ENCODE peak calls at places on chromosome 6, in ten cellular contexts. E is activated CD4-positive, alpha-beta T cell treated with anti-CD3 and anti-CD28 coated beads for 1 hour; M is NCI-H1092 treated with DMSO at 0.1 percent for 48 hours; H is fibroblast of the conjunctiva; Q is DMS79 treated with DMSO at 0.1 percent for 48 hours; A is stimulated activated naive B cell treated with anti-CD40 and anti-IgM and Interleukin-4, amounts not matched to agents 10 μg/mL and 1 μg/mL and 100 μg/mL, for 72 hours; D is T-helper 1 cell; U is GM13977; X is amniotic stem cell; R is endothelial cell. G is an unnamed sample.

GRCh38 chr6:25153079-25153478 is 126.1 kb upstream of the CARMIL1 start:
- DNase-seq in D (no peak), R (no peak), E (no peak), M (no peak), A (no peak), H (no peak), U (no peak), X (no peak), Q (no peak), G (no peak)

GRCh38 chr6:7960848-7961247 is 50.3 kb upstream of the TXNDC5 start:
- DNase-seq in R (no peak), M (no peak), E (no peak), D (no peak), X (no peak), H (no peak), A (no peak), U (peak), Q (no peak), G (no peak)

GRCh38 chr6:1767481-1768246 is 157.9 kb downstream of the FOXC1 start:
- DNase-seq in M (no peak), Q (no peak), X (peak), A (no peak), R (no peak), H (peak), U (no peak), E (no peak), D (no peak), G (no peak)

GRCh38 chr6:89948876-89949275 is 54.6 kb downstream of the GJA10 start:
- DNase-seq in U (no peak), R (no peak), M (no peak), A (no peak), X (no peak), Q (no peak), D (no peak), H (no peak), E (no peak), G (no peak)

GRCh38 chr6:160750276-160750689 is 48.2 kb downstream of the PLG start:
- DNase-seq in R (peak), D (no peak), E (no peak), H (no peak), Q (no peak), U (peak), X (no peak), A (peak), M (peak), G (peak)

GRCh38 chr6:33785766-33786165 is 3.2 kb downstream of the LEMD2 start:
- DNase-seq in M (no peak), D (no peak), E (no peak), A (no peak), X (no peak), H (no peak), Q (peak), R (no peak), U (no peak), G (no peak)

GRCh38 chr6:38208028-38208427 is 388.5 kb downstream of the ZFAND3 start:
- DNase-seq in X (no peak), U (no peak), H (no peak), Q (no peak), E (no peak), A (no peak), D (no peak), M (no peak), R (no peak), G (no peak)

GRCh38 chr6:6856538-6857523 is 250.9 kb upstream of the RREB1 start:
- DNase-seq in Q (no peak), X (no peak), A (peak), M (no peak), U (peak), R (no peak), D (no peak), E (peak), H (no peak), G (no peak)

GRCh38 chr6:17945111-17945510 is 42.3 kb downstream of the KIF13A start:
- DNase-seq in R (no peak), U (no peak), X (peak), M (no peak), E (no peak), A (no peak), H (peak), Q (no peak), D (no peak), G (no peak)

GRCh38 chr6:108661430-108661829 is 100.7 kb downstream of the FOXO3 start:
- DNase-seq in D (no peak), Q (no peak), U (no peak), X (peak), A (no peak), M (no peak), E (no peak), H (no peak), R (no peak), G (no peak)

GRCh38 chr6:2765166-2765895 is at the start of gene WRNIP1:
- DNase-seq in X (peak), H (peak), U (peak), Q (peak), E (peak), D (peak), M (peak), A (peak), R (peak), G (peak)

GRCh38 chr6:90611996-90612690 is 25.3 kb upstream of the MAP3K7 start:
- DNase-seq in Q (no peak), U (no peak), E (no peak), A (no peak), H (no peak), M (no peak), X (no peak), D (no peak), R (no peak), G (no peak)

GRCh38 chr6:139231206-139231605 is 60.6 kb downstream of the TXLNB start:
- DNase-seq in U (no peak), D (no peak), H (no peak), X (no peak), A (no peak), E (no peak), R (no peak), Q (no peak), M (no peak), G (no peak)

GRCh38 chr6:134199848-134200606 is 117.9 kb downstream of the SGK1 start:
- DNase-seq in A (no peak), Q (peak), E (no peak), R (no peak), U (peak), M (no peak), X (no peak), H (no peak), D (no peak), G (peak)

GRCh38 chr6:138349891-138350290 is 27.8 kb upstream of the SMIM28 start:
- DNase-seq in R (no peak), X (no peak), M (no peak), E (no peak), U (no peak), Q (no peak), H (no peak), A (no peak), D (no peak), G (no peak)

GRCh38 chr6:154705471-154706113 is 27.6 kb upstream of the SCAF8 start:
- DNase-seq in E (no peak), X (no peak), A (no peak), R (no peak), H (no peak), U (no peak), D (no peak), M (no peak), Q (no peak), G (no peak)

GRCh38 chr6:18016698-18017097 is 29.3 kb upstream of the KIF13A start:
- DNase-seq in A (no peak), R (no peak), X (no peak), Q (no peak), D (no peak), M (no peak), H (no peak), U (no peak), E (no peak), G (no peak)

GRCh38 chr6:19754686-19755085 is 82.5 kb upstream of the ID4 start:
- DNase-seq in X (no peak), H (no peak), D (no peak), A (no peak), E (no peak), U (no peak), M (no peak), R (no peak), Q (no peak), G (no peak)

GRCh38 chr6:143210420-143210819 is 149.7 kb downstream of the AIG1 start:
- DNase-seq in E (no peak), A (no peak), R (no peak), X (no peak), H (no peak), Q (no peak), U (no peak), M (no peak), D (no peak), G (no peak)

GRCh38 chr6:79408598-79408997 is 128.6 kb downstream of the LCA5 start:
- DNase-seq in R (no peak), M (no peak), X (no peak), E (no peak), H (no peak), Q (no peak), U (no peak), D (no peak), A (no peak), G (no peak)

GRCh38 chr6:158991017-158991723 is 8.8 kb downstream of the RSPH3 start:
- DNase-seq in E (no peak), M (no peak), D (no peak), X (no peak), U (no peak), R (no peak), A (no peak), Q (no peak), H (no peak), G (no peak)

GRCh38 chr6:109342564-109342963 is 39.7 kb downstream of the CD164 start:
- DNase-seq in A (no peak), R (no peak), Q (no peak), H (no peak), X (no peak), U (no peak), D (no peak), M (no peak), E (no peak), G (no peak)

GRCh38 chr6:40877362-40877761 is 161.7 kb downstream of the UNC5CL start:
- DNase-seq in Q (no peak), E (no peak), U (no peak), H (no peak), R (no peak), M (no peak), D (no peak), A (no peak), X (no peak), G (no peak)

GRCh38 chr6:14274552-14275492 is 157.2 kb downstream of the CD83 start:
- DNase-seq in R (no peak), U (no peak), X (no peak), Q (no peak), H (no peak), D (no peak), M (no peak), A (no peak), E (no peak), G (no peak)

GRCh38 chr6:88360203-88360797 is 194.2 kb upstream of the CNR1 start:
- DNase-seq in D (no peak), M (no peak), H (peak), Q (no peak), X (no peak), R (no peak), E (no peak), U (no peak), A (no peak), G (no peak)

GRCh38 chr6:106005013-106005412 is 81.1 kb upstream of the PRDM1 start:
- DNase-seq in Q (no peak), R (no peak), E (no peak), A (no peak), H (no peak), X (no peak), M (no peak), U (no peak), D (no peak), G (no peak)

GRCh38 chr6:79617521-79617941 is 13.6 kb upstream of the SH3BGRL2 start:
- DNase-seq in Q (no peak), H (no peak), M (no peak), D (no peak), X (no peak), E (no peak), A (no peak), R (no peak), U (no peak), G (peak)

GRCh38 chr6:149112976-149113375 is 204.5 kb upstream of the TAB2 start:
- DNase-seq in D (no peak), R (no peak), X (no peak), A (peak), U (peak), M (no peak), E (no peak), H (no peak), Q (no peak), G (no peak)

GRCh38 chr6:111417181-111417585 is 65.8 kb downstream of the REV3L start:
- DNase-seq in D (no peak), R (no peak), M (peak), Q (no peak), X (no peak), H (no peak), E (no peak), A (no peak), U (no peak), G (no peak)

GRCh38 chr6:142304241-142304640 is 2.4 kb downstream of the ADGRG6 start:
- DNase-seq in A (no peak), H (no peak), D (no peak), E (no peak), M (no peak), Q (no peak), U (no peak), R (no peak), X (no peak), G (no peak)

GRCh38 chr6:168440520-168441433 is at the start of gene SMOC2:
- DNase-seq in R (no peak), Q (no peak), A (no peak), E (no peak), M (peak), D (no peak), X (no peak), H (no peak), U (no peak), G (peak)

GRCh38 chr6:111087106-111087835 is at the start of gene SLC16A10:
- DNase-seq in A (peak), X (no peak), E (peak), R (peak), M (peak), U (peak), Q (peak), D (peak), H (no peak), G (peak)

GRCh38 chr6:5782783-5783567 is 223.8 kb downstream of the NRN1 start:
- DNase-seq in U (no peak), M (peak), H (no peak), Q (peak), E (no peak), X (no peak), D (no peak), A (no peak), R (no peak), G (peak)

GRCh38 chr6:26240981-26241770 is 123.8 kb upstream of the BTN3A2 start:
- DNase-seq in X (peak), H (no peak), D (no peak), R (no peak), Q (no peak), U (no peak), A (peak), M (no peak), E (peak), G (no peak)

GRCh38 chr6:167094820-167095637 is 27.9 kb upstream of the CCR6 start:
- DNase-seq in D (no peak), E (no peak), U (peak), Q (peak), R (no peak), M (no peak), X (no peak), A (peak), H (no peak), G (no peak)